ENCODE peak calls at places on chromosomes 2 and 18, in six cellular contexts. One of them, this sample, is unnamed.

GRCh38 chr2:136384541-136385303 is 266.8 kb upstream of the CXCR4 start:
- DNase-seq in AG09309: peak
- DNase-seq in K562: peak
- DNase-seq in brain microvascular endothelial cell: peak
- DNase-seq in tibial artery: no peak
- DNase-seq in CD4-positive, alpha-beta memory T cell: peak
- DNase-seq in this sample: no peak

GRCh38 chr2:232655392-232655791 is 22.0 kb downstream of the EFHD1 start:
- DNase-seq in AG09309: no peak
- DNase-seq in K562: no peak
- DNase-seq in brain microvascular endothelial cell: no peak
- DNase-seq in tibial artery: peak
- DNase-seq in CD4-positive, alpha-beta memory T cell: no peak
- DNase-seq in this sample: no peak

GRCh38 chr2:240500561-240501423 is 57.0 kb downstream of the ANKMY1 start:
- DNase-seq in AG09309: no peak
- DNase-seq in K562: no peak
- DNase-seq in brain microvascular endothelial cell: no peak
- DNase-seq in tibial artery: no peak
- DNase-seq in CD4-positive, alpha-beta memory T cell: no peak
- DNase-seq in this sample: no peak

GRCh38 chr2:219495531-219496122 is 3.1 kb upstream of the GMPPA start:
- DNase-seq in AG09309: peak
- DNase-seq in K562: peak
- DNase-seq in brain microvascular endothelial cell: peak
- DNase-seq in tibial artery: peak
- DNase-seq in CD4-positive, alpha-beta memory T cell: peak
- DNase-seq in this sample: no peak

GRCh38 chr18:43596106-43596712 is 318.9 kb upstream of the SYT4 start:
- DNase-seq in AG09309: no peak
- DNase-seq in K562: peak
- DNase-seq in brain microvascular endothelial cell: no peak
- DNase-seq in tibial artery: no peak
- DNase-seq in CD4-positive, alpha-beta memory T cell: no peak
- DNase-seq in this sample: peak

GRCh38 chr18:45733535-45733934 is 9.6 kb downstream of the SLC14A1 start:
- DNase-seq in AG09309: no peak
- DNase-seq in K562: no peak
- DNase-seq in brain microvascular endothelial cell: no peak
- DNase-seq in tibial artery: no peak
- DNase-seq in CD4-positive, alpha-beta memory T cell: no peak
- DNase-seq in this sample: no peak

GRCh38 chr2:1024981-1025380 is 74.3 kb downstream of the SNTG2 start:
- DNase-seq in AG09309: no peak
- DNase-seq in K562: no peak
- DNase-seq in brain microvascular endothelial cell: peak
- DNase-seq in tibial artery: no peak
- DNase-seq in CD4-positive, alpha-beta memory T cell: no peak
- DNase-seq in this sample: no peak

GRCh38 chr18:28511421-28511821 is 334.5 kb upstream of the CDH2 start:
- DNase-seq in AG09309: peak
- DNase-seq in K562: no peak
- DNase-seq in brain microvascular endothelial cell: no peak
- DNase-seq in tibial artery: no peak
- DNase-seq in CD4-positive, alpha-beta memory T cell: no peak
- DNase-seq in this sample: no peak

GRCh38 chr2:120491111-120491625 is 145.2 kb downstream of the INHBB start:
- DNase-seq in AG09309: no peak
- DNase-seq in K562: no peak
- DNase-seq in brain microvascular endothelial cell: no peak
- DNase-seq in tibial artery: no peak
- DNase-seq in CD4-positive, alpha-beta memory T cell: no peak
- DNase-seq in this sample: no peak

GRCh38 chr2:237505188-237505939 is 18.3 kb downstream of the MLPH start:
- DNase-seq in AG09309: no peak
- DNase-seq in K562: no peak
- DNase-seq in brain microvascular endothelial cell: no peak
- DNase-seq in tibial artery: no peak
- DNase-seq in CD4-positive, alpha-beta memory T cell: no peak
- DNase-seq in this sample: no peak

GRCh38 chr2:215476424-215476823 is 40.6 kb upstream of the FN1 start:
- DNase-seq in AG09309: no peak
- DNase-seq in K562: no peak
- DNase-seq in brain microvascular endothelial cell: no peak
- DNase-seq in tibial artery: no peak
- DNase-seq in CD4-positive, alpha-beta memory T cell: no peak
- DNase-seq in this sample: no peak

GRCh38 chr18:45602926-45603325 is 12.3 kb upstream of the SLC14A2 start:
- DNase-seq in AG09309: no peak
- DNase-seq in K562: no peak
- DNase-seq in brain microvascular endothelial cell: no peak
- DNase-seq in tibial artery: no peak
- DNase-seq in CD4-positive, alpha-beta memory T cell: no peak
- DNase-seq in this sample: no peak

GRCh38 chr2:240981871-240982800 is 16.3 kb upstream of the SNED1 start:
- DNase-seq in AG09309: no peak
- DNase-seq in K562: no peak
- DNase-seq in brain microvascular endothelial cell: no peak
- DNase-seq in tibial artery: peak
- DNase-seq in CD4-positive, alpha-beta memory T cell: no peak
- DNase-seq in this sample: no peak

GRCh38 chr2:189293164-189293563 is 113.6 kb upstream of the COL5A2 start:
- DNase-seq in AG09309: peak
- DNase-seq in K562: no peak
- DNase-seq in brain microvascular endothelial cell: peak
- DNase-seq in tibial artery: no peak
- DNase-seq in CD4-positive, alpha-beta memory T cell: no peak
- DNase-seq in this sample: no peak

GRCh38 chr2:74768401-74768914 is 65.5 kb upstream of the HK2 start:
- DNase-seq in AG09309: peak
- DNase-seq in K562: no peak
- DNase-seq in brain microvascular endothelial cell: no peak
- DNase-seq in tibial artery: no peak
- DNase-seq in CD4-positive, alpha-beta memory T cell: no peak
- DNase-seq in this sample: no peak

GRCh38 chr2:37581433-37581832 is 90.0 kb downstream of the CDC42EP3 start:
- DNase-seq in AG09309: no peak
- DNase-seq in K562: no peak
- DNase-seq in brain microvascular endothelial cell: no peak
- DNase-seq in tibial artery: no peak
- DNase-seq in CD4-positive, alpha-beta memory T cell: no peak
- DNase-seq in this sample: no peak

GRCh38 chr2:9753665-9754531 is 89.4 kb upstream of the TAF1B start:
- DNase-seq in AG09309: no peak
- DNase-seq in K562: no peak
- DNase-seq in brain microvascular endothelial cell: no peak
- DNase-seq in tibial artery: peak
- DNase-seq in CD4-positive, alpha-beta memory T cell: peak
- DNase-seq in this sample: no peak

GRCh38 chr2:241125626-241126025 is 23.5 kb upstream of the MTERF4 start:
- DNase-seq in AG09309: no peak
- DNase-seq in K562: no peak
- DNase-seq in brain microvascular endothelial cell: no peak
- DNase-seq in tibial artery: no peak
- DNase-seq in CD4-positive, alpha-beta memory T cell: no peak
- DNase-seq in this sample: no peak

GRCh38 chr18:58991127-58991798 is 126.6 kb downstream of the ZNF532 start:
- DNase-seq in AG09309: no peak
- DNase-seq in K562: no peak
- DNase-seq in brain microvascular endothelial cell: no peak
- DNase-seq in tibial artery: no peak
- DNase-seq in CD4-positive, alpha-beta memory T cell: no peak
- DNase-seq in this sample: no peak

GRCh38 chr2:55311444-55311870 is 42.4 kb upstream of the MTIF2 start:
- DNase-seq in AG09309: peak
- DNase-seq in K562: no peak
- DNase-seq in brain microvascular endothelial cell: peak
- DNase-seq in tibial artery: no peak
- DNase-seq in CD4-positive, alpha-beta memory T cell: no peak
- DNase-seq in this sample: peak

DNA sequence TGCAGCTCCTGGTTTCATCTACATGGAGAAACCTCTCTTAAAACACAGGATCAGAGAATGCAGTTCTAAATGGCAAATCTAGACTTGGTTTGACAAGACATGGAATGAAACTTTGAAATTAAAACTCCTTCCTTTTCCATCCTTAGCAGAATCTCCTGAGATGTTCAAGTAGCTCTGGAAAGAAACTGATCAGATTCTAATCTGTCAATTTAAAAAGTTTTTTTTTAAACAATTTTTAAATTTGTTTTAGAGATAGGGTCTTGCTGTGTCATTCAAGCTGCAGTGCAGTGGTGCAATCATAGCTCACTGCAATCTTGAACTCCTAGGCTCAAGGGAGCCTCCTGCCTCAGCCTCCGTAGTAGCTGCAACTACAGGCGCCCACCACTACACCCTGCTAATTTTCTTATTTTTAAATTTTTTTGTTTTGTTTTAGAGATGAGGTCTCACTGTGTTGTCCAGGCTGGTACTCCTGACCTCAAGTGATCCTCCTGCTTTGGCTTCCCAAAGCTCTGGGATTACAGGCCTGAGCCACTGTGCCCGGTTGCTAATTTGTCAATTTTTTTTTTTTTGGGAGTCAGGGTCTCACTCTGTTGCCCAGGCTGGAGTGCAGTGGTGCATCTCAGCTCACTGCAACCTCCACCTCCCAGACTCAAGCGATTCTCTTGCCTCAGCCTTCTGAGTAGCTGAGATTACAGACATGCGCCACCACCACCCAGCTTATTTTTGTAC is 216.7 kb downstream of the TGIF1 start:
- DNase-seq in AG09309: no peak
- DNase-seq in K562: no peak
- DNase-seq in brain microvascular endothelial cell: no peak
- DNase-seq in tibial artery: no peak
- DNase-seq in CD4-positive, alpha-beta memory T cell: no peak
- DNase-seq in this sample: no peak
- H3K4me3 ChIP-seq in AG09309: no peak
- H3K4me3 ChIP-seq in K562: no peak
- H3K4me3 ChIP-seq in brain microvascular endothelial cell: no peak
- H3K4me3 ChIP-seq in tibial artery: no peak
- H3K4me3 ChIP-seq in CD4-positive, alpha-beta memory T cell: no peak
- H3K4me3 ChIP-seq in this sample: no peak

GRCh38 chr2:102101844-102102635 is 40.5 kb upstream of the IL1R1 start:
- DNase-seq in AG09309: no peak
- DNase-seq in K562: no peak
- DNase-seq in brain microvascular endothelial cell: no peak
- DNase-seq in tibial artery: no peak
- DNase-seq in CD4-positive, alpha-beta memory T cell: no peak
- DNase-seq in this sample: no peak

GRCh38 chr2:102100371-102101096 is 42.0 kb upstream of the IL1R1 start:
- DNase-seq in AG09309: peak
- DNase-seq in K562: no peak
- DNase-seq in brain microvascular endothelial cell: no peak
- DNase-seq in tibial artery: no peak
- DNase-seq in CD4-positive, alpha-beta memory T cell: no peak
- DNase-seq in this sample: peak

GRCh38 chr2:102101097-102101843 is 41.3 kb upstream of the IL1R1 start:
- DNase-seq in AG09309: no peak
- DNase-seq in K562: no peak
- DNase-seq in brain microvascular endothelial cell: no peak
- DNase-seq in tibial artery: no peak
- DNase-seq in CD4-positive, alpha-beta memory T cell: no peak
- DNase-seq in this sample: no peak

GRCh38 chr2:102098756-102099155 is 43.8 kb upstream of the IL1R1 start:
- DNase-seq in AG09309: no peak
- DNase-seq in K562: no peak
- DNase-seq in brain microvascular endothelial cell: no peak
- DNase-seq in tibial artery: no peak
- DNase-seq in CD4-positive, alpha-beta memory T cell: no peak
- DNase-seq in this sample: no peak

GRCh38 chr2:102099536-102100293 is 42.8 kb upstream of the IL1R1 start:
- DNase-seq in AG09309: no peak
- DNase-seq in K562: no peak
- DNase-seq in brain microvascular endothelial cell: no peak
- DNase-seq in tibial artery: no peak
- DNase-seq in CD4-positive, alpha-beta memory T cell: no peak
- DNase-seq in this sample: no peak
- H3K4me3 ChIP-seq in AG09309: no peak
- H3K4me3 ChIP-seq in K562: no peak
- H3K4me3 ChIP-seq in brain microvascular endothelial cell: no peak
- H3K4me3 ChIP-seq in tibial artery: no peak
- H3K4me3 ChIP-seq in CD4-positive, alpha-beta memory T cell: no peak
- H3K4me3 ChIP-seq in this sample: no peak

GRCh38 chr2:46333912-46334311 is 36.7 kb downstream of the EPAS1 start:
- DNase-seq in AG09309: no peak
- DNase-seq in K562: no peak
- DNase-seq in brain microvascular endothelial cell: no peak
- DNase-seq in tibial artery: peak
- DNase-seq in CD4-positive, alpha-beta memory T cell: no peak
- DNase-seq in this sample: no peak

GRCh38 chr2:46331099-46331766 is 34.0 kb downstream of the EPAS1 start:
- DNase-seq in AG09309: no peak
- DNase-seq in K562: no peak
- DNase-seq in brain microvascular endothelial cell: no peak
- DNase-seq in tibial artery: no peak
- DNase-seq in CD4-positive, alpha-beta memory T cell: no peak
- DNase-seq in this sample: no peak

GRCh38 chr2:46329803-46330775 is 32.9 kb downstream of the EPAS1 start:
- DNase-seq in AG09309: peak
- DNase-seq in K562: no peak
- DNase-seq in brain microvascular endothelial cell: peak
- DNase-seq in tibial artery: no peak
- DNase-seq in CD4-positive, alpha-beta memory T cell: no peak
- DNase-seq in this sample: peak

GRCh38 chr2:46334389-46335345 is 37.5 kb downstream of the EPAS1 start:
- DNase-seq in AG09309: peak
- DNase-seq in K562: no peak
- DNase-seq in brain microvascular endothelial cell: peak
- DNase-seq in tibial artery: no peak
- DNase-seq in CD4-positive, alpha-beta memory T cell: no peak
- DNase-seq in this sample: no peak

DNA sequence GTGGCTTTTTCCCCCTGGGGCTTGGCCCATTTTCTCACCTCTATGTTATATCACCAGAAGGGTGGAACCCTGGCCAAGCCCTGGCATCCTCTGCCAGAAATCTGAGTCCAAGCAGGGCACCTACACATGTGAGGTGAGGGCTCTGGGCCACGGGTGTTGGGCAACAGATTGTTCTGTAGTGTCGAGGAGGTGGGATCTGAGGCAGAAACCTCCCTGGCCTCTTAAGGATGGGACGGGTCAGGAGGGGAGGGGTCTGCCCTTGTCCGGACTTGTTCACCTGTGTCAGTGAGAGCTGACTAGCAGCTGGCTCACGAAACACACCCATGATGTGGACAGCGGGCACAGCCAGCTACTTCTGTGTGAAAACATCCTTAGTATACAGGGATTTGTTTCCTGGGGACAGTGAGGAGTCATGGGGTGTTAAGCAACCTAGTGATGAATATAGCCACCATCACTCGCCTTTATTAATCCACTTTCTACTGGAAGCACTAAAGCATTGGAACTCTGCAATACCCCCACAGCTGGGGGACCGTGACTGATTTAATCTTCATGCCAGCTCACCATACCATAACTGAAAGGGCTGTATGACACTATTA is 35.6 kb downstream of the EPAS1 start:
- DNase-seq in AG09309: no peak
- DNase-seq in K562: no peak
- DNase-seq in brain microvascular endothelial cell: no peak
- DNase-seq in tibial artery: no peak
- DNase-seq in CD4-positive, alpha-beta memory T cell: no peak
- DNase-seq in this sample: no peak
- H3K4me3 ChIP-seq in AG09309: no peak
- H3K4me3 ChIP-seq in K562: no peak
- H3K4me3 ChIP-seq in brain microvascular endothelial cell: no peak
- H3K4me3 ChIP-seq in tibial artery: no peak
- H3K4me3 ChIP-seq in CD4-positive, alpha-beta memory T cell: no peak
- H3K4me3 ChIP-seq in this sample: no peak

GRCh38 chr18:7946724-7947377 is 379.7 kb downstream of the PTPRM start:
- DNase-seq in AG09309: peak
- DNase-seq in K562: no peak
- DNase-seq in brain microvascular endothelial cell: peak
- DNase-seq in tibial artery: no peak
- DNase-seq in CD4-positive, alpha-beta memory T cell: peak
- DNase-seq in this sample: peak
- H3K4me3 ChIP-seq in AG09309: peak
- H3K4me3 ChIP-seq in K562: no peak
- H3K4me3 ChIP-seq in brain microvascular endothelial cell: peak
- H3K4me3 ChIP-seq in tibial artery: no peak
- H3K4me3 ChIP-seq in CD4-positive, alpha-beta memory T cell: peak
- H3K4me3 ChIP-seq in this sample: peak

This sample was measured in astrocyte of the cerebellum.